ENCODE peak calls at places on chromosome 12, in six cellular contexts. E is LNCaP clone FGC, Z is fibroblast of lung, R is lower lobe of right lung, F is uterus, T is Peyer's patch. V is an unnamed sample.

GRCh38 chr12:12983420-12984035 is 16.5 kb downstream of the HEBP1 start:
- DNase-seq in Z (peak), T (peak), R (no peak), F (no peak), E (no peak), V (no peak)

GRCh38 chr12:117599849-117600248 is 238.4 kb upstream of the NOS1 start:
- DNase-seq in F (no peak), E (no peak), R (no peak), T (no peak), Z (no peak), V (no peak)

GRCh38 chr12:46370792-46371717 is 1.5 kb downstream of the SLC38A2 start:
- DNase-seq in F (peak), Z (peak), T (peak), R (peak), E (no peak), V (peak)

GRCh38 chr12:2414810-2415567 is 362.2 kb downstream of the CACNA1C start:
- DNase-seq in R (no peak), T (no peak), E (no peak), F (no peak), Z (no peak), V (no peak)

GRCh38 chr12:21881950-21882349 is 59.3 kb downstream of the ABCC9 start:
- DNase-seq in R (no peak), F (peak), Z (no peak), T (no peak), E (no peak), V (no peak)

GRCh38 chr12:14325716-14326343 is 39.7 kb upstream of the ATF7IP start:
- DNase-seq in F (no peak), E (no peak), T (no peak), Z (no peak), R (no peak), V (no peak)

GRCh38 chr12:70646850-70647249 is 9.6 kb upstream of the PTPRB start:
- DNase-seq in T (no peak), E (no peak), Z (no peak), R (no peak), F (no peak), V (no peak)

GRCh38 chr12:107057071-107057834 is 36.1 kb downstream of the CRY1 start:
- DNase-seq in F (no peak), E (peak), Z (peak), R (no peak), T (no peak), V (no peak)

GRCh38 chr12:24378548-24379011 is 429.1 kb upstream of the SOX5 start:
- DNase-seq in T (no peak), R (no peak), F (no peak), E (no peak), Z (peak), V (no peak)

GRCh38 chr12:82525616-82526015 is 161.1 kb upstream of the TMTC2 start:
- DNase-seq in T (no peak), F (no peak), R (no peak), E (no peak), Z (no peak), V (no peak)

GRCh38 chr12:90757957-90758356 is 197.0 kb downstream of the CCER1 start:
- DNase-seq in Z (no peak), E (no peak), T (no peak), R (no peak), F (no peak), V (no peak)

GRCh38 chr12:125247477-125247876 is 182.2 kb downstream of the AACS start:
- DNase-seq in R (no peak), F (no peak), E (no peak), T (no peak), Z (no peak), V (no peak)

GRCh38 chr12:108236366-108236765 is 102.7 kb downstream of the CMKLR1 start:
- DNase-seq in E (no peak), Z (no peak), R (no peak), T (no peak), F (no peak), V (no peak)

GRCh38 chr12:40464121-40464520 is 228.1 kb upstream of the CNTN1 start:
- DNase-seq in R (no peak), T (no peak), Z (no peak), F (no peak), E (no peak), V (no peak)

GRCh38 chr12:124651508-124652273 is 84.3 kb upstream of the NCOR2 start:
- DNase-seq in E (no peak), T (no peak), F (no peak), R (no peak), Z (no peak), V (no peak)

GRCh38 chr12:74890237-74890599 is 319.4 kb downstream of the KCNC2 start:
- DNase-seq in F (no peak), Z (peak), E (peak), T (peak), R (no peak), V (no peak)

GRCh38 chr12:34033628-34034296 is 11.5 kb downstream of the ALG10 start:
- DNase-seq in E (peak), R (no peak), F (no peak), T (no peak), Z (peak), V (no peak)

GRCh38 chr12:112473056-112473455 is 54.3 kb downstream of the PTPN11 start:
- DNase-seq in E (no peak), T (no peak), R (no peak), F (no peak), Z (no peak), V (no peak)

GRCh38 chr12:4293942-4294505 is 20.5 kb downstream of the CCND2 start:
- DNase-seq in E (no peak), R (no peak), F (no peak), T (no peak), Z (no peak), V (no peak)

GRCh38 chr12:132309162-132310086 is 20.0 kb downstream of the GALNT9 start:
- DNase-seq in Z (no peak), R (peak), T (no peak), E (no peak), F (no peak), V (no peak)

GRCh38 chr12:53268009-53268636 is at the start of gene ESPL1:
- DNase-seq in Z (peak), T (peak), R (peak), E (no peak), F (peak), V (peak)
- TF ChIP-seq CTCF in Z (peak), T (peak), R (peak), E (no peak), F (peak), V (peak)

GRCh38 chr12:101740980-101741379 is 1.7 kb upstream of the SYCP3 start:
- DNase-seq in R (no peak), T (no peak), Z (no peak), F (no peak), E (no peak), V (no peak)

GRCh38 chr12:101746661-101747060 is 7.4 kb upstream of the SYCP3 start:
- DNase-seq in E (no peak), R (no peak), T (no peak), Z (peak), F (no peak), V (no peak)

GRCh38 chr12:101745481-101745880 is 6.2 kb upstream of the SYCP3 start:
- DNase-seq in F (no peak), E (no peak), R (no peak), T (no peak), Z (no peak), V (no peak)

GRCh38 chr12:101743242-101743641 is 4.0 kb upstream of the SYCP3 start:
- DNase-seq in E (no peak), Z (no peak), R (no peak), T (no peak), F (no peak), V (no peak)

DNA sequence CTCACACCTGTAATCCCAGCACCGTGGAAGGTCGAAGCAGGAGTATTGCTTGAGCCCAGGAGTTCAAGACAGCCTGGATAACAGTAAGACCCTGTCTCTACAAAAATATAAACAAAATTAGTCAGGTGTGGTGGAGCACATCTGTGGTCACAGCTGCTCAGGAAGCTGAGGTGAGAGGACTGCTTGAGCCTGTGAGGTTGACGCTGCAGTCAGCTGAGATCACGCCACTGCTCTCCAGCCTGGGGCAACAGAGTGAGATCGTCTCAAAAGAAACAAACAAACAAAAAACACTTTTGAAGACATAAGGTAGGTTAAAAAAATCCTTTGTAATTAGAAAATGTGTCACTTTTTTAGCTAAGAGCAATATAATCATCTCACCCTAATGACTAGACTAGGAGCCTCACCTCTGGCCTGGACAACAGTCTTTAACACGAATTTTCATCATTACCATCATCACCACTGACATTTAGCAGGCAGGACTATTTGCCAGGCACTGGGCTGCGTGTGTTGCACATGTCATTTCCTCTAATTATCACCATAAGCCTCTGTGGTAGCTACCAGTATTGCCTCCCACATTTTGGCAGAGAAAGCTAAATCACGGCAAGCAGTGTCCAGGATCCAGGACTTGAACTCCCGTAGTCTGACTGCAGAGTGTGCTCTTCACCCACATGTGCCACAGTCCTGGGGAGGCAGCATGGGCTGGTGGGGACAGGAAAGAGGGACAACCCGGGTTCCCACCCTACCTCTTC is 4.6 kb upstream of the SYCP3 start:
- DNase-seq in Z (no peak), E (no peak), F (no peak), T (peak), R (no peak), V (no peak)
- TF ChIP-seq CTCF in Z (no peak), E (no peak), F (no peak), T (no peak), R (no peak), V (no peak)

GRCh38 chr12:6493580-6494350 is at the start of gene NCAPD2:
- DNase-seq in F (peak), Z (peak), E (peak), R (peak), T (peak), V (peak)
- TF ChIP-seq CTCF in F (peak), Z (peak), E (no peak), R (peak), T (peak), V (peak)

DNA sequence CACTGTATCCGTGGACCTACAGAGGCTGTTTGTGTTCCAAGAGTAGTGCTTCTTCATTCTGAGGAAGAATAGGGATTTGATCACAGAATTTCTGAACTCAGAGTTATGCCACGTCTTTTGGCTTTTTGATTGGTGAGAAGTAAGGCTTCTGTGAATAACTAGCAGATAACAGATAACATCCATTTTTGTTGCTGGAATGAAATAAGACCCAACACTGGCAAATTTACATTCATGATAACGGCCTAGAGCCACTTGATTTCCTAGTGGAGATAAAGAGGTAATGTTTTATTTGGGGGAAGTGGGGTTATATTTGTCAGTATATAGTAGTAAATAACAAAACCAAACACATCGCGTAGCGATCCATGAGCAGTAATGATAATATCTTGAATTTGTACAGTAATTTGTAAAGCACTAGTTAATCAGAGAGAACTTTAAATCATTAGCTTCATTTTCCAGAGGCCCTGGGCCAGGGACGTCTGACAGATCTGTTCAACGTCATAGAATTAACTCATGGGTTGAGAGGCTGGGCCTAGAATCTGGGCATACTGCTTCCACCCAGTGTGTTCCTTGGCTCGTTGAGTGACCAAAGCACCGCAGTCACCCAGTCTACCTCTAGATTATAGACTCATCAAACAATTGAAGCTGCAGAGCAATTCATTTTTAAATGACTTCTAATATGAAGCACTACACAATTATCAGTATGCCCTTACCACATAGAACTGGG is 79.6 kb downstream of the HMGA2 start:
- DNase-seq in E (no peak), Z (no peak), R (no peak), T (no peak), F (no peak), V (no peak)
- TF ChIP-seq CTCF in E (no peak), Z (no peak), R (no peak), T (no peak), F (no peak), V (no peak)

GRCh38 chr12:67431436-67432049 is 162.4 kb downstream of the CAND1 start:
- DNase-seq in Z (no peak), E (no peak), F (no peak), R (no peak), T (no peak), V (no peak)

GRCh38 chr12:67433393-67434175 is 164.4 kb downstream of the CAND1 start:
- DNase-seq in F (no peak), T (no peak), E (no peak), R (no peak), Z (no peak), V (no peak)

GRCh38 chr12:67427336-67427735 is 158.2 kb downstream of the CAND1 start:
- DNase-seq in E (no peak), T (no peak), R (no peak), Z (no peak), F (no peak), V (no peak)

GRCh38 chr12:67428431-67428830 is 159.3 kb downstream of the CAND1 start:
- DNase-seq in Z (no peak), E (no peak), R (no peak), F (no peak), T (no peak), V (no peak)

GRCh38 chr12:67430708-67431335 is 161.7 kb downstream of the CAND1 start:
- DNase-seq in Z (peak), T (peak), R (no peak), F (peak), E (no peak), V (peak)
- TF ChIP-seq CTCF in Z (peak), T (no peak), R (peak), F (peak), E (peak), V (peak)

DNA sequence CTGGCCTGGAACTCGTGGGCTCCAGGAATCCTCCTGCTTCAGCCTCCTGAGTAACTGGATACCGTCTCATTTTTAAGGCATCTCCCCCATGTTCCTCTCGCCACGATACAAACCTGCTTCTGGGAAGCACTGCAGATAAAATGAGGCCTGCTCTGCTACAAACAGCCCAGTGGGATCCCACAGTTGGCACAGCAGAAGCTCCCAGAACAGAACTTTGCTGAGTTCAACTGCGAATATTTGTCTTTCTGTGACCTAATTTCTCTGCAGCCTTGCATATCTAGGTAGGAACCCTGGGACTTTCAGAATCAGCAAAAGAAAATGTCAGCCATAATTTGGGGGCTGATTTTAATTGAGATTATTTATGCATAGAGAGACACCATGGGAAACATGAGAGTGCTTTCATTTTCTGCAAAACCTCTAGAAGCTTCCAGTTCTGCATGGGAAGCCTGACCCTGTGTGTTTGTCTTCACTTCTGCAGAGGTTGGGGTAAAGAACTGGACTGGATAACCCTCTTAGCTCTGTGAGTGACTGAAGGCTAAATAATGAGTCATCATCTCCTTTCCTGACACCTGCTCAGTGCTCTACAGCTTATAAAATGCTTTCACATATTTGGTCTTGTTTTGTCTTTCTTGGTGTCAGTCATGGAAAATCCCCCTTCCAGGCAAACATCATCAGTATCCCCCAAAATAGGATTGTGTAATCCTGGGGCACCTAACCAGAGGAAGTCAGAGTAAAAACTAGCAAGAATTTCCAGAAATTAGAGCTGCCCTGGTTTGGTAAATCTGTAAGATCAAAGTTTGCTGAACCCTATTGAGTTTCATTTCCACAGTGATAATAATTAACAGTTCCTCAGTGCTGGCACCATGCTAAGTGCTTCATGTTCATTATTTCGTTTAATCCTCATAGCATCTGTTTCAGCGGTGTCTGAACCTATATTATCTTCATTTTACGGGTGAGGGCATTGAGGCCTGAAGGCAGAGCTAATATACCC is 185.8 kb downstream of the SLC15A4 start:
- DNase-seq in Z (no peak), E (no peak), F (no peak), R (no peak), T (no peak), V (no peak)
- TF ChIP-seq CTCF in Z (no peak), E (no peak), F (no peak), R (no peak), T (no peak), V (no peak)

DNA sequence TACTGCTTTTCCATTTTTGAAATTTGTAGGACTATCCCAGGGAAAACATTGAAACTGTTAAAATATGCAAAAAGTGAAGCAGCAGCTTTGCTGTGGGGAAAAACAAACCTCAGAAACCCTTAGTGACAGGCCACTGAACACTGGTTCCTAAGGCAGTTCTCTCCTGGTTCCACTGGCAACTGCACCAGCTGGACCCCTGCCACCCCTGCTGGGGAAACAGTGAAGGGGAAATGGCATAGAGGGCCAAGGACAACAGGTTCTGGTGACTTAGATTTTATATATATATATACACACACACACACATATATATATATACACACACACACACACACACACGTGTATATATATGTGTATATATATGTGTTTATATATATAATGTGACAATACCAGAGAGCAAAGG is 16.2 kb upstream of the KRT7 start:
- DNase-seq in T (peak), F (no peak), E (no peak), Z (no peak), R (no peak), V (no peak)
- TF ChIP-seq CTCF in T (no peak), F (no peak), E (peak), Z (no peak), R (no peak), V (no peak)

V was measured in ascending aorta.